ENCODE peak calls at places on chromosome X, in ten cellular contexts. N, J, C, S, M, D, P, K, V and Z are unnamed samples.
A peak's percentile ranks its signal among the peaks of the same experiment; 100 is the strongest.

GRCh38 chrX:67544871-67545771 is 1.3 kb downstream of the AR start:
- DNase-seq in C (no peak), N (peak; percentile 44), M (peak; percentile 48), P (peak; percentile 15), D (peak; percentile 64), J (peak; percentile 33), V (peak; percentile 69), S (no peak), K (no peak), Z (peak; percentile 36)

GRCh38 chrX:38982370-38982769 is 181.1 kb downstream of the MID1IP1 start:
- DNase-seq in N (peak; percentile 7), K (no peak), J (no peak), P (no peak), M (no peak), D (no peak), S (no peak), V (no peak), C (no peak), Z (no peak)

GRCh38 chrX:119853449-119853848 is 686 bp upstream of the UPF3B start:
- DNase-seq in K (no peak), M (no peak), N (no peak), C (no peak), P (no peak), D (no peak), V (no peak), S (no peak), J (peak; percentile 8), Z (no peak)

GRCh38 chrX:155747520-155747919 is 133.6 kb upstream of the VAMP7 start:
- DNase-seq in D (no peak), C (no peak), M (no peak), N (no peak), K (peak; percentile 51), S (peak; percentile 64), V (no peak), P (no peak), J (peak; percentile 10), Z (no peak)

GRCh38 chrX:141673946-141674345 is 24.6 kb downstream of the SPANXD start:
- DNase-seq in V (no peak), C (no peak), P (no peak), D (no peak), S (no peak), J (no peak), K (no peak), N (no peak), M (no peak), Z (no peak)

GRCh38 chrX:13690836-13691235 is 1.9 kb downstream of the RAB9A start:
- DNase-seq in S (no peak), D (no peak), M (no peak), J (no peak), C (no peak), V (no peak), N (no peak), P (no peak), K (no peak), Z (no peak)

GRCh38 chrX:71195959-71196727 is 26.9 kb upstream of the GJB1 start:
- DNase-seq in S (no peak), P (no peak), J (no peak), N (no peak), D (no peak), K (no peak), M (no peak), C (no peak), V (no peak), Z (no peak)

GRCh38 chrX:101658661-101659477 is 781 bp downstream of the ARMCX2 start:
- DNase-seq in K (peak; percentile 76), S (peak; percentile 73), N (peak; percentile 75), M (peak; percentile 59), V (peak; percentile 84), J (peak; percentile 58), D (peak; percentile 88), P (peak; percentile 84), C (no peak), Z (no peak)

GRCh38 chrX:133335027-133335426 is 80.3 kb downstream of the GPC4 start:
- DNase-seq in S (no peak), V (no peak), P (peak; percentile 32), N (peak; percentile 31), M (peak; percentile 39), D (no peak), K (peak; percentile 15), J (peak; percentile 36), C (no peak), Z (peak; percentile 3)

GRCh38 chrX:77017093-77017492 is 430.1 kb upstream of the FGF16 start:
- DNase-seq in P (no peak), K (no peak), C (no peak), J (no peak), D (no peak), M (no peak), S (no peak), V (no peak), N (no peak), Z (no peak)
- H3K4me3 ChIP-seq in P (no peak overlapping the region), K (no peak overlapping the region), C (no peak overlapping the region), J (no peak overlapping the region), D (no peak overlapping the region), M (no peak overlapping the region), S (no peak overlapping the region), V (no peak overlapping the region), N (no peak overlapping the region), Z (no peak overlapping the region)

GRCh38 chrX:136656596-136656995 is 8.6 kb downstream of the CD40LG start:
- DNase-seq in J (no peak), M (no peak), C (no peak), N (no peak), V (no peak), K (no peak), S (no peak), D (no peak), P (no peak), Z (no peak)
- H3K4me3 ChIP-seq in J (no peak overlapping the region), M (no peak overlapping the region), C (no peak overlapping the region), N (no peak overlapping the region), V (no peak overlapping the region), K (no peak overlapping the region), S (no peak overlapping the region), D (no peak overlapping the region), P (no peak overlapping the region), Z (no peak overlapping the region)

GRCh38 chrX:97609357-97609756 is 725.6 kb downstream of the RPA4 start:
- DNase-seq in V (no peak), P (no peak), N (no peak), M (no peak), C (no peak), D (no peak), K (no peak), J (no peak), S (no peak), Z (no peak)
- H3K4me3 ChIP-seq in V (no peak overlapping the region), P (no peak overlapping the region), N (no peak overlapping the region), M (no peak overlapping the region), C (no peak overlapping the region), D (no peak overlapping the region), K (no peak overlapping the region), J (no peak overlapping the region), S (no peak overlapping the region), Z (no peak overlapping the region)

DNA sequence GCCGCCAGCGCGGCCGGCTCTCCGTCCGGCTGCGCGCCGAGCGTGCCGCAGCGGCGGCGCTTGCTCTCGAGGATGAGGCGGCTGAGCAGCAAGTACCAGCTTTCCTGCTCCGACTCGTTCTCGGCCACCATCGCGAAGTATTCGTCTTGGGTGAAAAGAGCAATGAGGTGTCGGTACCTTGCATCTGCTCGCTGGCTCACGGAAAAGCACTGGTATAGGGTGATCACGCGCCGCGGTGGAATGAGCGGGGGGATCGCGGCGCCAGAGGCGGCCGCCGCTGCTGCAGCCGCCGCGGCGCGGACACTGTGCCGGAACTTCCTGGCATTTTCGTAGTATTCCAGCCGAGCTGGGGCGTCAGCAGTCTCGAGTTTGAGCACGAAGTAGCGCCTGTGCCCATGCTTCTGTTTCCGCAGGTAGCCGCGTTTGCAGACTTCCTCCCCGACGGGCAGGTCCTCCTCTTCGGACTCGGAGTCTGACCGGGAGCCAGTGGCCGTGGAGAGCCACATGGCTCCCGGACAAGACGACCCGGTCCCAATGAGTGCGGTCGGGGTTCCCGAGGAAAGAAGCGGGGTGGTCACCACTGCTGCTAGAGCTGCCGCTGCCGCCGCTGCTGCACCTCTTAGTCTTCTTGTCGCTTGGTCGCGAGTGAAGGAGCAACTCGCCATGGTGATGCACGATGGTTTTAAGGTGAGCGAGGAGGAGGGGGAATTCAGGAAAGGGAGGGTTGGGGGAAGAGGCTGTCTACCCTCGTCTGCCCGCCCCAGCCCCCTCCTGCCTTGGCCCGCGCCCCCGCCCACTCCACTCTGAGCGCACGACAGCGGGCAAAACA is 469 bp downstream of the IRS4 start:
- DNase-seq in S (no peak), P (peak; percentile 41), V (no peak), C (no peak), D (peak; percentile 21), J (peak; percentile 12), N (peak; percentile 19), K (no peak), M (peak; percentile 4), Z (no peak)
- H3K4me3 ChIP-seq in S (no peak overlapping the region), P (peak overlapping the region; percentile 12), V (peak overlapping the region; percentile 58), C (peak overlapping the region; percentile 24), D (peak overlapping the region; percentile 31), J (peak overlapping the region; percentile 53), N (peak overlapping the region; percentile 39), K (peak overlapping the region; percentile 31), M (peak overlapping the region; percentile 38), Z (peak overlapping the region; percentile 45)

DNA sequence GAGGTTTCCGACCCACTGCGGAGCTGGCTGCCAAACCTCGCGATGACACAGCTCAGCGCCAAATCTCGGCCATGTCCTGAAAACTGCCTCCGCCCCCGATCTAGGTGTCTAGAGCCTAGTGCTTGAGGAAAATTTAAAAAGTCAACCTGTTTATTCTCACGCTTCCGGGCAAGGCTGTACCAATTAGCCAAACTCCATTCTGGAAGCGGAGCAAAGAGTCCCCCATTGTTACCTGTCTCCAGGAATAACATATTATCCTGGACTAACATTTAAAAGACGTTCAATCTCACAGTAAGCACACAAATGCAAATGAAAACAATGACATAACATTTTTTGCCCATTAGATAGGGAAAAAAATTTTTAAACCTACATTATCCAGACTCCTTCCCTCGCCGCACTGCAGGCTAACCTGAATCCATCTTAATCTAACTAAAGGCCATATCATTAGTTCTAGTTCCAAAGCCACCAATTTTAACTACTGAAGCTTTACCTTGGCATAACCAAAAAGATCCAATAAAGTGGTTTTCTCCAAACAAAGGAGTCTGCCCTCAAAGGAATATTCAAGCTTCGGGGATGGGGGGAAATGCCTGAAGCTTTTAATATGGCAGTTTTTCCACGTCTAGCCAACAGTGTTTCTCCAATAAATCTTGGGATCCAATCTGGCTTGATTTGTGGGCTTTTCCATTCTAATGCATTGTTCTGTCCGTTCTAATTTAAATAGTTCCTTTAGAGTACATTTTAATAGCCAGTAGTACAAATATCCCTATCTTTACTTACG is 1.9 kb downstream of the HUWE1 start:
- DNase-seq in P (no peak), D (no peak), K (no peak), C (no peak), M (no peak), V (peak; percentile 95), J (no peak), S (no peak), N (no peak), Z (no peak)
- H3K4me3 ChIP-seq in P (peak overlapping the region; percentile 62), D (peak overlapping the region; percentile 61), K (peak overlapping the region; percentile 67), C (peak overlapping the region; percentile 74), M (peak overlapping the region; percentile 65), V (peak overlapping the region; percentile 83), J (peak overlapping the region; percentile 63), S (no peak overlapping the region), N (peak overlapping the region; percentile 62), Z (peak overlapping the region; percentile 64)